ENCODE peak calls at places on chromosomes 6 and 20, in ten cellular contexts. L is hepatocyte, T is A549, E is fibroblast of lung, J is mammary epithelial cell, F is OCI-LY7, Y is neuronal stem cell, R is endothelial cell of umbilical vein, Z is IMR-90, D is GM23248. B is an unnamed sample.

GRCh38 chr6:82270791-82271392 is 23.3 kb upstream of the IBTK start:
- DNase-seq in L (peak), T (peak), E (peak), J (peak), F (peak), Y (peak), R (peak), Z (peak), D (peak), B (peak)

GRCh38 chr6:215335-216034 is 76.8 kb upstream of the DUSP22 start:
- DNase-seq in L (no peak), T (no peak), E (peak), J (peak), F (peak), Y (no peak), R (no peak), Z (peak), D (peak), B (no peak)

GRCh38 chr6:27893059-27893835 is 18.9 kb downstream of the OR2B2 start:
- DNase-seq in L (peak), T (peak), E (peak), J (peak), F (peak), Y (peak), R (peak), Z (peak), D (peak), B (peak)

GRCh38 chr20:39259010-39259803 is 297.1 kb downstream of the DHX35 start:
- DNase-seq in L (peak), T (no peak), E (no peak), J (no peak), F (no peak), Y (no peak), R (no peak), Z (no peak), D (no peak), B (no peak)

GRCh38 chr6:142207265-142207877 is 60.3 kb downstream of the VTA1 start:
- DNase-seq in L (peak), T (no peak), E (peak), J (peak), F (peak), Y (peak), R (peak), Z (peak), D (peak), B (peak)

GRCh38 chr20:20549699-20550098 is 162.7 kb downstream of the RALGAPA2 start:
- DNase-seq in L (peak), T (no peak), E (peak), J (peak), F (no peak), Y (no peak), R (no peak), Z (peak), D (peak), B (no peak)

GRCh38 chr20:58078741-58079522 is 149.5 kb downstream of the ANKRD60 start:
- DNase-seq in L (no peak), T (no peak), E (peak), J (peak), F (no peak), Y (no peak), R (peak), Z (no peak), D (peak), B (no peak)

GRCh38 chr20:32509639-32510066 is 75.5 kb downstream of the NOL4L start:
- DNase-seq in L (no peak), T (no peak), E (peak), J (no peak), F (peak), Y (no peak), R (peak), Z (peak), D (no peak), B (no peak)

GRCh38 chr20:35991142-35991771 is 22.9 kb downstream of the CNBD2 start:
- DNase-seq in L (peak), T (peak), E (peak), J (no peak), F (peak), Y (no peak), R (peak), Z (peak), D (peak), B (peak)

GRCh38 chr6:168371989-168372711 is 52.6 kb upstream of the DACT2 start:
- DNase-seq in L (no peak), T (no peak), E (no peak), J (no peak), F (no peak), Y (no peak), R (no peak), Z (no peak), D (no peak), B (no peak)

GRCh38 chr20:25669826-25670422 is 26.7 kb downstream of the ZNF337 start:
- DNase-seq in L (peak), T (no peak), E (peak), J (peak), F (peak), Y (no peak), R (no peak), Z (peak), D (peak), B (peak)

GRCh38 chr6:161223646-161224045 is 50.2 kb downstream of the AGPAT4 start:
- DNase-seq in L (no peak), T (no peak), E (no peak), J (no peak), F (no peak), Y (no peak), R (no peak), Z (no peak), D (no peak), B (no peak)

GRCh38 chr6:152701081-152701862 is 3.6 kb downstream of the MYCT1 start:
- DNase-seq in L (no peak), T (no peak), E (peak), J (no peak), F (peak), Y (no peak), R (peak), Z (peak), D (no peak), B (no peak)

GRCh38 chr6:137769797-137770362 is 97.2 kb upstream of the TNFAIP3 start:
- DNase-seq in L (no peak), T (no peak), E (no peak), J (no peak), F (no peak), Y (no peak), R (no peak), Z (no peak), D (no peak), B (no peak)

GRCh38 chr20:33076662-33077398 is 2.6 kb upstream of the BPIFB4 start:
- DNase-seq in L (peak), T (peak), E (no peak), J (peak), F (no peak), Y (no peak), R (no peak), Z (no peak), D (peak), B (peak)

GRCh38 chr6:36679043-36679821 is 718 bp downstream of the CDKN1A start:
- DNase-seq in L (peak), T (no peak), E (peak), J (peak), F (no peak), Y (peak), R (peak), Z (peak), D (peak), B (peak)

GRCh38 chr20:62498874-62499273 is 23.1 kb upstream of the GATA5 start:
- DNase-seq in L (no peak), T (no peak), E (no peak), J (no peak), F (no peak), Y (no peak), R (no peak), Z (no peak), D (no peak), B (no peak)

DNA sequence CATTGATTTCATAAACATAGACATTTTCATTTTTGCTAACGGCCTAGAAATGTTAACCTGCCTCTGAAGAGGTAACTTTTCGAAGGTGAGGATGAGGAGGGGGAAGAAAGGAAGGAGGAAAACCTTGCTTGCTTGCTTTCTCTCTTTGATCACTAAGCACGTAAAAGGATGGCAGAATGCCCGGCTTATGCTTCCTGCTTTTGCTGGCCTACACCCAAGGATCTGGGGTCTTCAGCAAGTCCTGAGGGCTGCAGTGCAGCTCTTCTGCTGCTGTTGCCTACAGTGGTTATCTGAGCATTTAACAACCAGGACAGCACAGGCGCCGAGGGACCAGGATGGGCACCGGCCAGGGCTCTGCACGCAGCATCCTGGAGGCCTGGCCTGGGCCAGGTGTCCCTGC is 150.8 kb upstream of the TAB2 start:
- DNase-seq in L (peak), T (no peak), E (peak), J (no peak), F (no peak), Y (no peak), R (peak), Z (no peak), D (no peak), B (no peak)
- H3K4me2 ChIP-seq in L (peak), T (no peak), E (no peak), J (no peak), F (no peak), Y (no peak), R (no peak), Z (no peak), D (no peak), B (peak)

DNA sequence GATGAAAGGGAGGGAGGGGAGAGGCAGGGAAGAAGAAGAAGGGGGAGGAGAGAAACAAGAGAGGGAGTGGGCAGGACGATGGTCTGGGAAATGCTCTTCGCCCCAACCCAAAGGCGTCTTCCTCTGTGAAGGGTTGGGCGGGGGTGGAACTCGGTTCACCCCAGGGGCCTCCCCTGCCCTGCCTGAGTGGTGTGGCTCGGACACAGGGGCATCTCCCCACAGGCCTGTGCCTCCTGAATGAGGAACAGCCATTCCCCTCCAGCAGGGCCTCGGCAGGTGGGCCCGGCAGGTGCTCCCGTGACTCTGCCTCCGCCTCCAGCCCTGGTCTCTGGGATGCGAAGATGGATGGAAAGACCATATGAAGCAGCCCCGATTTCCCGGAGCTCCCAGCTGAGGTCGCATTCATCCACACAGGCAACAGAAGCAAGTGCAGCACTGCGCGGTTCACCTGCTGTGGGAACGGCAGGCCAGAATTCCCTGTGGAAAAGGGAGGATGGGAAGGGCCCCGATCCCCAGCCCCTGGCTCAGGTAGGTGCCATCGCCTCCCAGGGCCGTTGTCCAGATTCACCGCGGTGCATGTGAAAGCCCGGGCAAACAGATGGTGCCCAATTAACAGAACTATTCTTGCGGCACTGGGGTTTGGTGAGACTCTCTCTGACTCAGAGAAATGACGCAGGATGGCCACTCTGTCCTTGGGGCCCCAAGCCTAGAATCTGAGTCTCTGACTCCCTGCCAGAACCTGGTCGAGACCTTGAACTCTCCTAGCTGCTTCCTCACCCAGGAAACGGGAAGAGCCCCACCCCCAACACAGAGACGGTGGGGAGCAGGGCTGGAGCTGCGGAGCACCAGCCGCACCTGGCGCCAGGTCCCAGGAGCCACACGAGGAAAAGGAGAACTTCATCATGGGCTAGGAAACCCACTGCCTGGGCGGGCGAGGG is 29.5 kb upstream of the RPS6KA2 start:
- DNase-seq in L (peak), T (no peak), E (peak), J (no peak), F (no peak), Y (no peak), R (no peak), Z (peak), D (peak), B (peak)
- H3K4me2 ChIP-seq in L (peak), T (no peak), E (peak), J (no peak), F (no peak), Y (peak), R (no peak), Z (peak), D (no peak), B (peak)

DNA sequence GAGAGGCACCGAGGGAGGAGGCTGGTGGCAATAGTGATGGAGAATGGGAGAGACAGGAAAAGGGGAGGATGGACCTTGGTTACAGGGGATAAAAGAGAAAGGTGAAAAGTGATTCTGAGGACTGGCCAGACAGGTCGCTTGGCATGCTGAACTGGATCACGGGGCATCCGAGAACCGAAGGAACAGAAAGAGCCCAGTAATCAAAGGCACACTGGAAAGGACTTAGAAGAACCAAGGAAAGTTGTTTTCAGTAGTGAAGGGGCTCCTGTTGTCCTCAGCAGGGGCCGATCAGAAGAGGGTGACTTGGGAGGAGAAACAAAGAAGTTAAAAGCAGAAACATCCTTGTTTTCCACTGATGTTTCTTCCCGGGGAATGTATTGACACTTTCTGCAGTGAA is 18.9 kb downstream of the SYTL3 start:
- DNase-seq in L (no peak), T (no peak), E (no peak), J (no peak), F (no peak), Y (no peak), R (no peak), Z (no peak), D (no peak), B (no peak)
- H3K4me2 ChIP-seq in L (no peak), T (no peak), E (no peak), J (peak), F (no peak), Y (no peak), R (no peak), Z (no peak), D (no peak), B (no peak)

DNA sequence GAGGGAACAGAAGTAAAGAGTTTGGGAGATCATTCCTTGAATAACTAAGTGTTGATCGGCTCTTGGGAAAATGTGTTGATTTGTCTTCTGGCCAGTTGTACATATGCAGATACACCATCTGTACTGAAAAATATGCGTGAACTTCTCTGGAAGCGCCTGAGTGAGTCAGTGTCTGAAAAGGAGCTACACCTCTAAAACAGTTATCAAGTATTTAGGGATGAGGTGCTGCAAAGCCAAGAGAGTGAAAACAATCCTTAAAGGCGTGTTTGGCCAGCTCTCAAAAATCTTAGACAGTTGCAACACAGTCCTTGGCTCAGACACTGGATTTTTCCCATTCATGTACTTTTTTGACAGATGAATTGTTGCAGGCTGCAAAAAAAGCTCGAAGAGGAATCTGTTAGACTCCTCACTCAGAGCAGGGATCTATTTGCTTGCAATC is 61.3 kb downstream of the BMP6 start:
- DNase-seq in L (peak), T (no peak), E (peak), J (peak), F (no peak), Y (no peak), R (peak), Z (peak), D (peak), B (no peak)
- H3K4me2 ChIP-seq in L (no peak), T (no peak), E (peak), J (no peak), F (no peak), Y (no peak), R (no peak), Z (peak), D (peak), B (no peak)

DNA sequence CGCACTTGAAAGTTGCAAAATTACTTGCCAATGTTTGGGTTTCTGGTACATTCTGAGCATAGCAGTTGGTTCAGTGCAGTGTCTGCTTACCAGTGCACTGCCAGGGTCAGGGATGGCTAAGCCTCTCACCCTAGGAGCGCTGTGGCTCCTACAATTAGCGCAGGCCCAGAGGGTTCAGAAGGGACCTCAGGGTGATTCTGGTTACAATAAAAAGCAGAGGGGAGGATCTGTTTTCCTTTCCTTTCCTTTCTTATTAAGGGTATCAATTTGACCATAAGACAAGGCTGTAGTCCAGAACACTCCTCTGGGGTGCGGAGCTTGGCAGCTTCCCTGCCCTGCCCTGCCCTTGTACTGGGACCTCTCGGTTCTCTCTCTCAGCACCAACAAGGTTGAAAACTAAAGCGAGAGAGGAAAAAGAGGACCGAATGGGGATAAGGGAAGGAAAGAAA is 2.6 kb downstream of the MAFB start:
- DNase-seq in L (no peak), T (no peak), E (no peak), J (no peak), F (no peak), Y (no peak), R (peak), Z (no peak), D (peak), B (peak)
- H3K4me2 ChIP-seq in L (peak), T (no peak), E (no peak), J (no peak), F (no peak), Y (no peak), R (no peak), Z (no peak), D (peak), B (peak)

DNA sequence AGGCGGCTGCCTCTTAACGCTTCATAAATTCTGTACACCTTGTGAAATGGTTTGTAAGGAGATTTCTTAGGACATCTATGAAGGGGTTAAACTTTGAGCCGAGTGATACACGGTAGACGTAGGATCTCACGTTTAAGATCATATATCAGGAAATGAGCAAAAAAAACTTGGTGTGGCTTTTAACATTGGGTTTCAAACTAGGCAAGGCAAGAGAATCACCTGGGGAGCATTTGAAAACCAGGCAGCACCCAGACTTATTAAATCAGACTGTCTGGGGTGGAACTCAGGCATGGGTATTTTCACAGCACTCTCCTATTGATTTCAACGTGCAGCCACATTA is 26.4 kb downstream of the LY86 start:
- DNase-seq in L (no peak), T (no peak), E (no peak), J (no peak), F (no peak), Y (no peak), R (no peak), Z (no peak), D (no peak), B (no peak)
- H3K4me2 ChIP-seq in L (no peak), T (no peak), E (no peak), J (no peak), F (no peak), Y (no peak), R (no peak), Z (no peak), D (no peak), B (no peak)

DNA sequence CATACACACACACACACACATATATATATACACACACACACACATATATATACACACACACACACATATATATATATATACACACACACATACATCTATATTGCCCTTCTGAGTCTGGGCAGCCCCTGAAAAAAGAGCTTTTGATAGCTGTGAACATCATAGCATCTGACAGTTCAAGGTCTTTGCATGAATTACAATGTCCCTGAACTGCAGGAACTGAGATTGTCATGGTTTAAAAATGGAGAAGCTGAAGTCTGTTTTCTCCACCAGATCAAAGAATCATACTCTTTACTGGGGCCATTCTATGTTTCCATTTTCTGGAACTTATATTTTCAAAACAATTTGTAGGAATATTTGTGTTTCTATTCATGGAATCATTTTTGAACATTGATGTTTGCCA is 189.8 kb downstream of the ZDHHC14 start:
- DNase-seq in L (no peak), T (no peak), E (no peak), J (no peak), F (peak), Y (no peak), R (no peak), Z (no peak), D (no peak), B (no peak)
- H3K4me2 ChIP-seq in L (no peak), T (no peak), E (no peak), J (no peak), F (peak), Y (no peak), R (no peak), Z (no peak), D (no peak), B (no peak)

GRCh38 chr6:167079853-167080297 is 43.0 kb upstream of the CCR6 start:
- DNase-seq in L (no peak), T (no peak), E (no peak), J (no peak), F (peak), Y (no peak), R (no peak), Z (no peak), D (no peak), B (no peak)
- H3K4me2 ChIP-seq in L (no peak), T (no peak), E (no peak), J (no peak), F (peak), Y (no peak), R (no peak), Z (no peak), D (no peak), B (no peak)

GRCh38 chr20:17868146-17868545 is 100.4 kb downstream of the SNX5 start:
- DNase-seq in L (no peak), T (no peak), E (no peak), J (no peak), F (no peak), Y (no peak), R (no peak), Z (no peak), D (peak), B (no peak)

GRCh38 chr20:17867546-17867945 is 101.0 kb downstream of the SNX5 start:
- DNase-seq in L (no peak), T (no peak), E (no peak), J (no peak), F (no peak), Y (no peak), R (no peak), Z (no peak), D (no peak), B (no peak)

GRCh38 chr20:17864791-17865190 is 103.8 kb downstream of the SNX5 start:
- DNase-seq in L (no peak), T (no peak), E (no peak), J (no peak), F (no peak), Y (no peak), R (no peak), Z (no peak), D (no peak), B (no peak)

GRCh38 chr20:17867119-17867518 is 101.5 kb downstream of the SNX5 start:
- DNase-seq in L (no peak), T (no peak), E (no peak), J (no peak), F (no peak), Y (no peak), R (no peak), Z (no peak), D (no peak), B (no peak)

GRCh38 chr20:17866234-17867001 is 102.2 kb downstream of the SNX5 start:
- DNase-seq in L (no peak), T (no peak), E (no peak), J (no peak), F (no peak), Y (no peak), R (no peak), Z (no peak), D (no peak), B (no peak)
- H3K4me2 ChIP-seq in L (no peak), T (no peak), E (no peak), J (no peak), F (no peak), Y (no peak), R (no peak), Z (no peak), D (no peak), B (no peak)

B was measured in neural progenitor cell.